ENCODE peak calls at places on chromosomes 4 and X, in seven cellular contexts. E is body of pancreas, K is thyroid gland, Z is transverse colon, I is pancreas, Q is A549, C is esophagus squamous epithelium. U is an unnamed sample.

GRCh38 chr4:173501592-173502150 is 28.4 kb downstream of the HAND2 start:
- DNase-seq in E (no peak), K (no peak), Z (no peak), I (no peak), Q (no peak), C (no peak), U (no peak)

GRCh38 chr4:6751611-6752485 is 30.7 kb upstream of the KIAA0232 start:
- DNase-seq in E (no peak), K (peak; percentile 15), Z (no peak), I (no peak), Q (no peak), C (no peak), U (peak; percentile 44)

GRCh38 chrX:153494541-153495361 is at the start of gene BGN:
- DNase-seq in E (peak; percentile 10), K (peak; percentile 76), Z (no peak), I (no peak), Q (peak; percentile 15), C (no peak), U (peak; percentile 92)

GRCh38 chr4:38075370-38076152 is 115.4 kb downstream of the PTTG2 start:
- DNase-seq in E (peak; percentile 41), K (no peak), Z (peak; percentile 42), I (no peak), Q (no peak), C (no peak), U (no peak)

GRCh38 chrX:129622757-129623301 is 31.9 kb downstream of the APLN start:
- DNase-seq in E (no peak), K (no peak), Z (no peak), I (no peak), Q (no peak), C (no peak), U (no peak)

GRCh38 chr4:155629183-155629825 is 37.3 kb upstream of the GUCY1A1 start:
- DNase-seq in E (no peak), K (no peak), Z (no peak), I (no peak), Q (no peak), C (no peak), U (peak; percentile 55)

GRCh38 chr4:158157412-158157811 is 15.4 kb downstream of the GASK1B start:
- DNase-seq in E (no peak), K (no peak), Z (no peak), I (no peak), Q (no peak), C (no peak), U (no peak)

GRCh38 chrX:69021095-69021494 is 144.2 kb downstream of the PJA1 start:
- DNase-seq in E (no peak), K (no peak), Z (no peak), I (no peak), Q (no peak), C (no peak), U (no peak)

GRCh38 chr4:86626066-86626465 is 32.0 kb downstream of the PTPN13 start:
- DNase-seq in E (no peak), K (no peak), Z (no peak), I (no peak), Q (no peak), C (no peak), U (no peak)

GRCh38 chr4:23904639-23905061 is 14.8 kb upstream of the PPARGC1A start:
- DNase-seq in E (no peak), K (peak; percentile 86), Z (no peak), I (no peak), Q (no peak), C (no peak), U (no peak)

GRCh38 chr4:14892563-14892962 is 109.7 kb upstream of the CPEB2 start:
- DNase-seq in E (no peak), K (no peak), Z (no peak), I (no peak), Q (no peak), C (no peak), U (no peak)

GRCh38 chrX:21509912-21510311 is 135.7 kb downstream of the CNKSR2 start:
- DNase-seq in E (no peak), K (no peak), Z (no peak), I (no peak), Q (no peak), C (no peak), U (no peak)

GRCh38 chr4:1987296-1987695 is 21.5 kb downstream of the NELFA start:
- DNase-seq in E (no peak), K (no peak), Z (no peak), I (no peak), Q (no peak), C (no peak), U (no peak)

GRCh38 chr4:56648245-56649151 is 32.6 kb downstream of the HOPX start:
- DNase-seq in E (no peak), K (no peak), Z (no peak), I (no peak), Q (no peak), C (no peak), U (no peak)

GRCh38 chr4:53686521-53686920 is 95.2 kb upstream of the LNX1 start:
- DNase-seq in E (no peak), K (no peak), Z (no peak), I (no peak), Q (no peak), C (no peak), U (no peak)

GRCh38 chr4:87387237-87387636 is 3.8 kb downstream of the HSD17B11 start:
- DNase-seq in E (no peak), K (no peak), Z (peak; percentile 74), I (no peak), Q (no peak), C (no peak), U (no peak)

GRCh38 chr4:13546855-13547562 is 2.7 kb upstream of the NKX3-2 start:
- DNase-seq in E (no peak), K (no peak), Z (peak; percentile 44), I (no peak), Q (no peak), C (no peak), U (peak; percentile 61)

GRCh38 chrX:111131572-111131971 is 35.6 kb downstream of the PAK3 start:
- DNase-seq in E (no peak), K (no peak), Z (no peak), I (no peak), Q (no peak), C (no peak), U (peak; percentile 9)

GRCh38 chr4:177441061-177441802 is 1.0 kb downstream of the AGA start:
- DNase-seq in E (peak; percentile 27), K (no peak), Z (peak; percentile 13), I (no peak), Q (peak; percentile 17), C (no peak), U (no peak)

GRCh38 chr4:26884486-26884988 is 23.9 kb downstream of the STIM2 start:
- DNase-seq in E (no peak), K (no peak), Z (no peak), I (no peak), Q (no peak), C (no peak), U (no peak)

GRCh38 chr4:124018383-124019317 is 622.1 kb downstream of the SPRY1 start:
- DNase-seq in E (peak; percentile 46), K (peak; percentile 12), Z (peak; percentile 19), I (peak; percentile 9), Q (no peak), C (no peak), U (no peak)

GRCh38 chrX:140141444-140142029 is 176.2 kb upstream of the CXorf66 start:
- DNase-seq in E (peak; percentile 4), K (peak; percentile 40), Z (peak; percentile 17), I (no peak), Q (peak; percentile 7), C (no peak), U (peak; percentile 16)

GRCh38 chr4:152462715-152463114 is 73.2 kb downstream of the FBXW7 start:
- DNase-seq in E (no peak), K (no peak), Z (no peak), I (no peak), Q (no peak), C (no peak), U (no peak)

GRCh38 chr4:72383439-72383838 is 185.6 kb downstream of the ADAMTS3 start:
- DNase-seq in E (no peak), K (no peak), Z (no peak), I (no peak), Q (no peak), C (no peak), U (no peak)

DNA sequence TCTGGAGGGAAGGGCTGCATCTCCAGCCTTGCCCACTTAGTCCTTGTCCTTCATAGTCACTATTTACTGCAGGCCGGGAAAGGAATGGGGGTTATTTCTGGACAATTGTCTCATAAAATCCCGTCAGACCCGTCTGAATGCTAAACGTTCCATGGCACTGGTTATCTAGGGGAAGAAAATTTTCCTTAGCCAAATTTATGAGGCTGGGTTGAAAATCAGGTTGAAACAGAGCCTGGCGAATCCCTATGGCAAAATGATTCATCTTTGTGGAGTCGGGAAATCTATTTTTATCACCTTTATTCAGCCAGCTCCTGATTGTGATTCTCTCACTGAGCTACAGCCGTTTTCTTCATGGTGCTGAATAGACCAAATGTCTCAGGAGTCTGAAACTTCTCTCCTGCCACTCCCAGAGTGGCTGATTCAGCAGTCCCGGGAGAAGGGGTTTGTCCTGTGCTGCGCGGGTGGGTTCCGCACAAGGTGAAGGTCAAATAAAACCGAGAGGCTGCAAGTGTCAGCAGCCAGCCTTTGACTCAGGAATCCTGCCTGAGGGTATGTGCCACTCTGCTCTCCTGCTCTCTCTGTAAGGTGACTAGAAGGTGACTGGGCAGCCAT is 1.0 kb downstream of the LIMCH1 start:
- DNase-seq in E (no peak), K (peak; percentile 7), Z (no peak), I (no peak), Q (no peak), C (no peak), U (no peak)
- H3K27ac ChIP-seq in E (peak overlapping the region; percentile 15), K (peak overlapping the region; percentile 76), Z (peak overlapping the region; percentile 50), I (no peak overlapping the region), Q (peak overlapping the region; percentile 73), C (peak overlapping the region; percentile 75), U (no peak overlapping the region)

DNA sequence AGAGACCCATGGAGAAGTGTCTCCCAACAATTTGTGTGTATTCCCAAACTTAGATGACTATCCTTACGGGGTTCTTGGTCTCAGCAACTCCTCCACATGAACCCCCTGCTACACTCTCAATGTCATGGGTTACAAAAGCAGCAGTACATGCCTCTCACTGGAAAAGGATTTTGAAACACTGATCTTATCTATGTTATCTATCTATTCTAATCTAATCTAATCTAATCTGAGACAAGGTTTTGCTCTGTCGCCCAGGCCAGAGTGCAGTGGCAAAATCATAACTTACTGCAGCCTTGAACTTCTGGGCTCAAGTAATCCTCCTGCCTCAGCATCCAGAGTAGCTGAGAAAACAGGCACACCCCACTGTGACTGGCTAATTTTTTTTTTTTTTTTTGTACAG is 19.3 kb downstream of the TSPAN5 start:
- DNase-seq in E (no peak), K (no peak), Z (no peak), I (no peak), Q (no peak), C (no peak), U (no peak)
- H3K4me3 ChIP-seq in E (no peak overlapping the region), K (no peak overlapping the region), Z (no peak overlapping the region), I (no peak overlapping the region), Q (no peak overlapping the region), C (no peak overlapping the region), U (no peak overlapping the region)

DNA sequence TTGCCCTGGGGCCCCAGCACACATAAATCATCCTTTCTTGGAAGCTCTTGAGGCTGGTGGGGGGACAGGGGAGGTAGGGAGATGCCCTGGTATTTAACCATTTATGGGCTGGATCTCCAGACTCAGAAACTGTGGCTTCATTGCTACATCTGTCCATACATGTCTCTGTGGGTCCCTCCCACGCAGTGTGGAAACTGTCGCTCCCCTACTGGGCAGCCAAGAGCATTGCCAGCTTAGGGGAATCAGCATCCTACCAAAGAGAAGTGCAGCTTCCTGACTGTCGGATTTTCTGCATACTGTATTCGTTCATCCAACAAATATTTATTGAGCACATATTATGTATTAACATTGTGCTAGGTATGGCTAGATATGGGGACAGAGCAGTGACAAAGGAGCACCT is 3.7 kb downstream of the GRIPAP1 start:
- DNase-seq in E (no peak), K (no peak), Z (no peak), I (no peak), Q (no peak), C (no peak), U (peak; percentile 20)
- TF ChIP-seq CTCF in E (no peak), K (no peak), Z (no peak), I (no peak), Q (no peak), C (no peak), U (peak; percentile 36)

GRCh38 chrX:118521435-118521834 is 25.8 kb downstream of the DOCK11 start:
- DNase-seq in E (no peak), K (no peak), Z (no peak), I (no peak), Q (no peak), C (no peak), U (no peak)
- H3K27ac ChIP-seq in E (no peak overlapping the region), K (peak overlapping the region; percentile 43), Z (peak overlapping the region; percentile 52), I (no peak overlapping the region), Q (peak overlapping the region; percentile 48), C (peak overlapping the region; percentile 73), U (no peak overlapping the region)